ENCODE peak calls at places on chromosomes 7 and 10, in nine cellular contexts. N is OCI-LY7, X is fibroblast of the aortic adventitia, I is kidney, R is astrocyte of the cerebellum, U is MM.1S, K is NB4, T is psoas muscle, Y is prostate gland. D is an unnamed sample.

GRCh38 chr7:71140264-71140663 is 8.3 kb downstream of the GALNT17 start:
- DNase-seq in N (no peak), T (peak; percentile 23), R (no peak), X (no peak), Y (no peak), I (no peak), U (no peak), K (no peak), D (no peak)

GRCh38 chr7:44971188-44971907 is 7.5 kb downstream of the MYO1G start:
- DNase-seq in R (no peak), I (peak; percentile 39), K (peak; percentile 26), Y (no peak), T (no peak), U (no peak), X (no peak), N (no peak), D (no peak)

GRCh38 chr10:48470115-48470892 is 134.6 kb downstream of the ARHGAP22 start:
- DNase-seq in X (no peak), K (peak; percentile 74), T (no peak), N (no peak), U (no peak), I (peak; percentile 38), Y (no peak), R (no peak), D (peak; percentile 38)

GRCh38 chr7:74343281-74344127 is 54.3 kb downstream of the CLIP2 start:
- DNase-seq in I (no peak), Y (no peak), X (peak; percentile 55), K (peak; percentile 85), R (no peak), N (no peak), U (no peak), T (no peak), D (peak; percentile 63)

GRCh38 chr10:79404231-79404609 is 41.2 kb downstream of the ZCCHC24 start:
- DNase-seq in X (peak; percentile 96), R (peak; percentile 72), K (peak; percentile 92), N (no peak), Y (no peak), I (peak; percentile 88), U (no peak), T (peak; percentile 73), D (peak; percentile 81)

GRCh38 chr7:16463520-16463919 is 2.0 kb downstream of the SOSTDC1 start:
- DNase-seq in X (no peak), T (no peak), R (no peak), I (no peak), K (no peak), U (no peak), N (no peak), Y (no peak), D (no peak)

GRCh38 chr7:54802841-54803240 is 43.8 kb upstream of the SEC61G start:
- DNase-seq in K (no peak), U (no peak), T (no peak), Y (no peak), R (no peak), N (no peak), X (peak; percentile 32), I (no peak), D (peak; percentile 29)

GRCh38 chr7:135757719-135758411 is 9.3 kb upstream of the FAM180A start:
- DNase-seq in Y (no peak), R (peak; percentile 80), U (no peak), X (peak; percentile 95), K (no peak), N (no peak), I (peak; percentile 78), T (peak; percentile 49), D (peak; percentile 80)

GRCh38 chr10:7606977-7607404 is 59.8 kb downstream of the ITIH5 start:
- DNase-seq in R (no peak), I (no peak), T (no peak), K (no peak), N (no peak), Y (no peak), X (no peak), U (peak; percentile 16), D (no peak)

GRCh38 chr10:63681965-63682704 is 160.9 kb downstream of the REEP3 start:
- DNase-seq in R (no peak), T (no peak), I (no peak), U (no peak), Y (peak; percentile 46), N (no peak), K (no peak), X (peak; percentile 100), D (peak; percentile 45)

GRCh38 chr7:78635394-78635793 is 818.1 kb downstream of the MAGI2 start:
- DNase-seq in R (no peak), Y (no peak), N (no peak), I (no peak), T (no peak), K (no peak), U (no peak), X (no peak), D (no peak)

GRCh38 chr7:16660702-16661464 is 14.9 kb downstream of the BZW2 start:
- DNase-seq in Y (no peak), X (peak; percentile 67), K (peak; percentile 75), U (no peak), N (no peak), R (no peak), T (no peak), I (no peak), D (peak; percentile 57)

GRCh38 chr10:73992899-73993788 is 4.8 kb upstream of the VCL start:
- DNase-seq in N (no peak), I (no peak), R (no peak), T (no peak), K (peak; percentile 75), X (peak; percentile 65), Y (no peak), U (no peak), D (peak; percentile 39)

GRCh38 chr10:124500767-124501166 is 39.1 kb downstream of the LHPP start:
- DNase-seq in Y (no peak), I (no peak), R (no peak), T (no peak), X (no peak), U (no peak), N (no peak), K (no peak), D (no peak)

GRCh38 chr7:132161976-132162375 is 414.3 kb downstream of the PLXNA4 start:
- DNase-seq in U (no peak), R (no peak), N (no peak), Y (no peak), T (no peak), K (no peak), X (no peak), I (no peak), D (no peak)

GRCh38 chr7:132162745-132163144 is 413.5 kb downstream of the PLXNA4 start:
- DNase-seq in U (no peak), R (no peak), Y (no peak), T (no peak), I (no peak), X (no peak), K (no peak), N (no peak), D (no peak)

GRCh38 chr7:132160525-132161230 is 415.6 kb downstream of the PLXNA4 start:
- DNase-seq in X (no peak), U (no peak), N (no peak), Y (no peak), K (no peak), T (no peak), R (no peak), I (no peak), D (no peak)

GRCh38 chr7:132158841-132159240 is 417.4 kb downstream of the PLXNA4 start:
- DNase-seq in Y (no peak), R (no peak), T (no peak), X (no peak), K (no peak), I (no peak), U (no peak), N (no peak), D (no peak)

DNA sequence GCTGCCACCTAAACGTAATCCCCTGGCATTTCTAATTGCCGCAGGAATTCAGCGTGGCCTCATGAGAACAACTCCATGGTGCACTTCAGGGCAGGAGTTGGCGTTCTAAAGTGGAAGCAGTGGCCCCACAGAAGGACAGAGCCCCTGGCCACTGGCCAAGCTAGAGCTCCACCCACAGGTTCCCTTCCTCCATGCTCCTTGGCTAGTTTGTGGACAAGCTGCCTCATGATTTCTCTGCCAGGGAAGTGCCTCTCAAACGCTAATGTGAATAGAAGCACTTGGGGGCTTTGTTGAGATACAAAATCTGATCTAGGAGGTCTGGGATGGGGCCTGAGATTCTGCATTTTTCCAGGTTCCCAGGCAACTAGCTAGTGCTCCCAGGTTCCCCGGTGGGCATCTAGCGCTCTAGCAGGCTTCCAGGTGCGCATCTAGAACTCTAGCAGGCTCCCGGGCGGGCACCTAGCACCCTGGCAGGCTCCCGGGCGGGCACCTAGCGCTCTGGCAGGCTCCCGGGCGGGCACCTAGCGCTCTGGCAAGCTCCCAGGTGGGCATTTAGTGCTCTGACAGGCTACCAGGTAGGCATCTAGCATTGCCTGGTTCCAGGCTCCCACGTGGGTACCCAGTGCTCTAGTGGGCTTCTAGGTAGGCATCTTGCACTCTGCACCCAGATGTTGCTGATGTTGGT is 414.9 kb downstream of the PLXNA4 start:
- DNase-seq in T (peak; percentile 38), R (no peak), K (no peak), U (no peak), N (no peak), Y (peak; percentile 17), I (no peak), X (no peak), D (no peak)
- TF ChIP-seq CTCF in T (no peak), R (no peak), K (no peak), U (no peak), N (no peak), Y (no peak), I (no peak), X (no peak), D (no peak)

GRCh38 chr7:2864204-2864985 is 20.3 kb upstream of the GNA12 start:
- DNase-seq in I (no peak), N (no peak), T (no peak), K (no peak), Y (no peak), X (no peak), R (no peak), U (no peak), D (no peak)
- H3K4me3 ChIP-seq in I (no peak overlapping the region), N (no peak overlapping the region), T (no peak overlapping the region), K (no peak overlapping the region), Y (no peak overlapping the region), X (peak overlapping the region; percentile 48), R (no peak overlapping the region), U (peak overlapping the region; percentile 25), D (no peak overlapping the region)

GRCh38 chr10:127649642-127650041 is 87.3 kb upstream of the FOXI2 start:
- DNase-seq in N (peak; percentile 11), K (peak; percentile 37), I (no peak), U (no peak), T (no peak), X (no peak), Y (no peak), R (no peak), D (no peak)
- TF ChIP-seq CTCF in N (peak; percentile 67), K (peak; percentile 55), I (peak; percentile 16), U (peak; percentile 24), T (no peak), X (no peak), Y (no peak), R (no peak), D (no peak)

DNA sequence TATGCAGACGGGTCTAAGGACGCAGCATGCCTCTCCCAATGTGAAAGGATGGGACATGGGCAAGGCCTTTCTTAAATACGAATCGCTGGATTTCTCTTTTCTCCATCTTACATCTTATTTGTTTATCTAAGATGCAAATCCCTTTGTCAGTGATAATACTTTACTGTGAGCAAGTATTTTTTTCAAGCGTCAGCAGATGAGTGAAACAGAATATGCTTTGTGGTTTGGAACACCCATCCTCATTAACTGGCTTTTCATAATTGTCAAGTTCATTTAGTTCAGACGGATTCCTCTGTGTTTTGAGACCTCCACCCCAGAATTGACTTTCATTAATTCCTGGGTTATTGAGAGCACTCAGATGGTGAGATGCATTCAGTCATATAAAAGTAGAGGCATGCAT is 149.8 kb downstream of the NSUN6 start:
- DNase-seq in T (no peak), U (peak; percentile 14), K (no peak), N (no peak), Y (no peak), I (no peak), R (no peak), X (no peak), D (no peak)
- H3K4me3 ChIP-seq in T (no peak overlapping the region), U (peak overlapping the region; percentile 28), K (no peak overlapping the region), N (no peak overlapping the region), Y (no peak overlapping the region), I (no peak overlapping the region), R (no peak overlapping the region), X (no peak overlapping the region), D (no peak overlapping the region)

D was measured in astrocyte of the spinal cord.